ENCODE peak calls at places on chromosomes 4 and X, in six cellular contexts. B is DND-41, M is mammary epithelial cell, K is PC-3, O is hepatocyte, I is endothelial cell of umbilical vein. J is an unnamed sample.

GRCh38 chrX:48835524-48836329 is at the start of gene PCSK1N:
- DNase-seq in B (no peak), M (peak; percentile 28), K (peak; percentile 57), O (peak; percentile 62), I (no peak), J (peak; percentile 51)

GRCh38 chr4:100540156-100540555 is 22.3 kb upstream of the EMCN start:
- DNase-seq in B (no peak), M (no peak), K (no peak), O (no peak), I (no peak), J (no peak)

GRCh38 chr4:112938461-112939058 is 110.9 kb upstream of the ANK2 start:
- DNase-seq in B (no peak), M (peak; percentile 31), K (peak; percentile 60), O (peak; percentile 43), I (peak; percentile 40), J (peak; percentile 64)

GRCh38 chr4:41258783-41259182 is 2.1 kb downstream of the UCHL1 start:
- DNase-seq in B (no peak), M (peak; percentile 38), K (peak; percentile 69), O (peak; percentile 67), I (peak; percentile 70), J (peak; percentile 69)

GRCh38 chrX:136750364-136750763 is 30.4 kb downstream of the ARHGEF6 start:
- DNase-seq in B (no peak), M (peak; percentile 15), K (no peak), O (no peak), I (no peak), J (no peak)

GRCh38 chr4:107071108-107071507 is 35.0 kb upstream of the DKK2 start:
- DNase-seq in B (no peak), M (no peak), K (no peak), O (no peak), I (no peak), J (no peak)

GRCh38 chr4:139175647-139176298 is 1.2 kb downstream of the ELF2 start:
- DNase-seq in B (no peak), M (no peak), K (no peak), O (no peak), I (no peak), J (peak; percentile 74)

GRCh38 chrX:131918839-131919238 is 104.3 kb upstream of the STK26 start:
- DNase-seq in B (no peak), M (peak; percentile 7), K (no peak), O (no peak), I (no peak), J (no peak)

GRCh38 chrX:140180585-140180984 is 215.3 kb upstream of the CXorf66 start:
- DNase-seq in B (no peak), M (peak; percentile 85), K (peak; percentile 86), O (no peak), I (no peak), J (no peak)

GRCh38 chr4:32789026-32789608 is 2068.9 kb downstream of the PCDH7 start:
- DNase-seq in B (no peak), M (peak; percentile 1), K (peak; percentile 76), O (peak; percentile 12), I (no peak), J (no peak)

GRCh38 chr4:122914292-122914904 is 8.0 kb downstream of the NUDT6 start:
- DNase-seq in B (no peak), M (peak; percentile 39), K (peak; percentile 58), O (peak; percentile 19), I (peak; percentile 77), J (no peak)

GRCh38 chr4:158850800-158851644 is 82.2 kb downstream of the FNIP2 start:
- DNase-seq in B (no peak), M (no peak), K (peak; percentile 61), O (peak; percentile 54), I (peak; percentile 66), J (no peak)

GRCh38 chrX:100864967-100865366 is 9.2 kb downstream of the NOX1 start:
- DNase-seq in B (no peak), M (peak; percentile 49), K (peak; percentile 27), O (no peak), I (peak; percentile 69), J (no peak)

GRCh38 chrX:153688900-153689590 is 1.3 kb downstream of the SLC6A8 start:
- DNase-seq in B (no peak), M (no peak), K (peak; percentile 46), O (no peak), I (peak; percentile 6), J (peak; percentile 49)

GRCh38 chr4:147830987-147831386 is 99.1 kb downstream of the ARHGAP10 start:
- DNase-seq in B (no peak), M (peak; percentile 94), K (peak; percentile 55), O (peak; percentile 21), I (peak; percentile 52), J (no peak)

GRCh38 chrX:100368167-100368566 is 41.9 kb downstream of the PCDH19 start:
- DNase-seq in B (no peak), M (peak; percentile 16), K (peak; percentile 41), O (peak; percentile 19), I (no peak), J (peak; percentile 42)

GRCh38 chrX:138897621-138898492 is 186.3 kb upstream of the FGF13 start:
- DNase-seq in B (no peak), M (peak; percentile 35), K (peak; percentile 79), O (no peak), I (no peak), J (no peak)

GRCh38 chrX:140141444-140142029 is 176.2 kb upstream of the CXorf66 start:
- DNase-seq in B (peak; percentile 17), M (peak; percentile 8), K (peak; percentile 54), O (peak; percentile 41), I (peak; percentile 1), J (peak; percentile 51)

GRCh38 chr4:177785000-177785399 is 342.8 kb upstream of the AGA start:
- DNase-seq in B (no peak), M (no peak), K (no peak), O (no peak), I (no peak), J (no peak)

GRCh38 chrX:50168305-50168704 is 32.5 kb downstream of the AKAP4 start:
- DNase-seq in B (no peak), M (no peak), K (no peak), O (no peak), I (no peak), J (no peak)

GRCh38 chr4:81166431-81166830 is 48.6 kb downstream of the PRKG2 start:
- DNase-seq in B (no peak), M (peak; percentile 55), K (peak; percentile 66), O (no peak), I (no peak), J (no peak)

GRCh38 chrX:433771-434170 is 47.1 kb upstream of the PPP2R3B start:
- DNase-seq in B (no peak), M (no peak), K (no peak), O (no peak), I (no peak), J (no peak)

GRCh38 chrX:19514791-19515614 is at the start of gene MAP3K15:
- DNase-seq in B (no peak), M (no peak), K (peak; percentile 50), O (peak; percentile 39), I (peak; percentile 2), J (peak; percentile 72)

GRCh38 chrX:12610079-12610478 is 181.1 kb upstream of the PRPS2 start:
- DNase-seq in B (no peak), M (peak; percentile 98), K (peak; percentile 78), O (no peak), I (no peak), J (no peak)

GRCh38 chr4:73139991-73140390 is 70.5 kb upstream of the COX18 start:
- DNase-seq in B (no peak), M (no peak), K (no peak), O (no peak), I (no peak), J (peak; percentile 74)
- H3K27ac ChIP-seq in B (no peak overlapping the region), M (no peak overlapping the region), K (no peak overlapping the region), O (no peak overlapping the region), I (no peak overlapping the region), J (peak overlapping the region; percentile 97)

DNA sequence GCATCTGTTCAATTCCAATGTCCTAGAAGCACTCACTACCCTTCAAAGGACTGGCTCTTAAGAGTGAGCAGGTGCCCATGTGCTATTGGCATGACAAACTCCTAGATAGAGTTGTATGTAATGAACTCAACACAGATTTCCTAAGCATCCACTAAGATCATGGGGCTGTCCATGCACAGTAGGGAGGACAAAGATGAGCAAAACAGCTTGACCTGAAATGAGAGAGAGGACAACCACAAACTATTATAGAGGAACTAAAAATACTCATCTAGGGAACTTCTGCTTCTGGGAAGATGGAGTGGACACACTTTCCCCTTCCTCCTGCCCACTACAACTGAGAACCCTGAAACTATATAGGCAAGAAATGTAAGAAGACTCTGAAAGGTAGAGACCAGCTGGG is 20.7 kb upstream of the TMEM128 start:
- DNase-seq in B (no peak), M (no peak), K (no peak), O (no peak), I (no peak), J (no peak)
- H3K36me3 ChIP-seq in B (peaks cover 48% of the 10 kb centered on the region), M (peaks cover 24% of the 10 kb centered on the region), K (peaks cover 17% of the 10 kb centered on the region), O (no peaks in the 10 kb centered on the region), I (no peaks in the 10 kb centered on the region), J (peaks cover 5% of the 10 kb centered on the region)

DNA sequence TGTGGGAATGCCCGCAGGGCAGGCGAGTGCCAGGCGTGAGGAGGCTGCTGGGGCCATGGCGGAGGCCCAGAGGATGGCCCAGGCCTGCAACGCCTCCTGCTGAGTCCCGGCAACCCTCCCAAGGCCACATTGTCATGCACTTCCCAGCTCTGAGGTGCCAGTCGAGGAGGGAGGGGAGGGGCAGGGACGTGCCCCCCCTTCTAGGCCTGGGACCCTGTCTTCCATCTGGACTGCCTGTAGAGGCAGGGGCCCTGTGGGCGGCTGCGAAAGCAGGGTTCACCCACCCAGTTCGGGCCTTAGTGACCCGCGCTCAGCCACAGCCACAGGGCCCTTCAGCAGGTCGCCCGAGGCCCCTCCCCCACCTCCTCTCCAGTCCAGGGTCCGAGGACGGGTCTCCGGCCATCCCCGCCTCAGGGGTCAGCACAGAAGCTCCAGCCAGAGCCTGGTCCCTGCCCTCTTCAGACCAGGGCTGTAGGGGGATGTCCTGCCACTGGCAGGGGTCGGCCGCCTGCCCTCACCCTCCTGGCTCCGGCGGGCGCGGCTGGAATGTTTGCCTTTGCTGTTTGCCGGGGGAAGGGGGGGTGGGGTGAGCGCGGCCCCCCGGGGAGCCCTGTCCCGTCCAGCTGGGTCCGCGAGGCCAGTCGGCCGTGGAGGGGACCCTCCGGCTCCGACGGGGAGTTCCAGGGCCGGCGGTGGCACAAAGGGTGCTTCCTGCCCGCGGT is 26.6 kb upstream of the FGFR3 start:
- DNase-seq in B (no peak), M (no peak), K (no peak), O (peak; percentile 69), I (no peak), J (peak; percentile 74)
- TF ChIP-seq EZH2 in B (no peak), M (no peak), K (no peak), O (no peak), I (no peak), J (no peak)

GRCh38 chr4:94032754-94033153 is 174.9 kb upstream of the SMARCAD1 start:
- DNase-seq in B (no peak), M (no peak), K (no peak), O (no peak), I (no peak), J (peak; percentile 2)

GRCh38 chr4:94036964-94037363 is 170.7 kb upstream of the SMARCAD1 start:
- DNase-seq in B (no peak), M (no peak), K (no peak), O (no peak), I (no peak), J (no peak)

GRCh38 chr4:94039226-94039625 is 168.4 kb upstream of the SMARCAD1 start:
- DNase-seq in B (no peak), M (no peak), K (no peak), O (no peak), I (no peak), J (no peak)

DNA sequence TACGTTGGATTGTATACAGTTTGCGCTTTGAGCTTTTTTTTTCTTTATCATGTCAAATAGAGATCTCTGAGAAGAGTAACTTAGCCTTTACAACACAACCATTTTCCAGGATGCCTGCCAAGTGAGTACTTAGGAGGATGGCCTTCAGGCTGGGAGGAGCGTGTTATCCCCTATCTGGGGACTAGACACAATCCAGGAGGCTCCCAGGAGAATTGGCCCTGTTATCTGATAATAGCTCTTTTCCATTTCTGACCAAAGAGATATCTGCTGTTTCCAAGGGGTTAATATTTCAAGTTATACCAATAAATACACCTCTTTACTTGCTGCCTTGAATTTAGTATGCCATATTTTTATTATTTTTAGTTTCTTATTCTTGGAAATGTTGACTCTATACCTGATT is 169.5 kb upstream of the SMARCAD1 start:
- DNase-seq in B (no peak), M (no peak), K (no peak), O (peak; percentile 18), I (no peak), J (no peak)
- H3K27ac ChIP-seq in B (no peak overlapping the region), M (no peak overlapping the region), K (no peak overlapping the region), O (no peak overlapping the region), I (no peak overlapping the region), J (no peak overlapping the region)

J was measured in neural progenitor cell.